ENCODE peak calls at places on chromosomes 4 and X, in seven cellular contexts. F, E, A, J, M, W and G are unnamed samples.

GRCh38 chr4:28451346-28451745 is 1590.7 kb downstream of the STIM2 start:
- DNase-seq in A (no peak), M (no peak), F (no peak), J (no peak), W (no peak), E (no peak), G (no peak)

GRCh38 chrX:9339603-9340569 is 125.0 kb upstream of the TBL1X start:
- DNase-seq in W (no peak), F (no peak), M (no peak), E (no peak), J (no peak), A (peak; percentile 63), G (peak; percentile 30)

GRCh38 chr4:169615467-169616106 is 3.2 kb upstream of the NEK1 start:
- DNase-seq in J (no peak), W (no peak), E (peak; percentile 39), F (no peak), A (no peak), M (no peak), G (no peak)

GRCh38 chr4:13866881-13867280 is 239.4 kb upstream of the BOD1L1 start:
- DNase-seq in W (no peak), A (no peak), J (no peak), E (no peak), M (no peak), F (no peak), G (no peak)

GRCh38 chr4:123585111-123585510 is 188.5 kb downstream of the SPRY1 start:
- DNase-seq in M (no peak), F (no peak), E (no peak), J (no peak), A (no peak), W (no peak), G (no peak)

GRCh38 chr4:3030551-3031356 is 43.6 kb downstream of the HTT-AS start:
- DNase-seq in F (no peak), E (no peak), A (no peak), W (no peak), J (no peak), M (no peak), G (no peak)

GRCh38 chrX:139559383-139560042 is 29.0 kb downstream of the F9 start:
- DNase-seq in E (peak; percentile 69), F (peak; percentile 44), J (peak; percentile 21), M (peak; percentile 30), A (peak; percentile 71), W (no peak), G (no peak)

GRCh38 chr4:48799157-48799556 is 19.1 kb upstream of the FRYL start:
- DNase-seq in W (no peak), A (no peak), M (no peak), E (no peak), F (no peak), J (no peak), G (no peak)